ENCODE peak calls at places on chromosomes 2 and 18, in six cellular contexts. D is sigmoid colon; M is CD8-positive, alpha-beta memory T cell; B is stimulated activated CD4-positive, alpha-beta T cell treated with anti-CD3 and anti-CD28 coated beads, Interleukin-12 subunit alpha, Interleukin-12 subunit beta, amount 100 ng/mL, for 4 hours; C is foreskin melanocyte; R is HTR-8/SVneo. S is an unnamed sample.

GRCh38 chr2:220513573-220514288 is 886.3 kb downstream of the SLC4A3 start:
- DNase-seq in D (no peak), M (no peak), B (no peak), C (no peak), R (no peak), S (no peak)

GRCh38 chr2:68824831-68825230 is 46.4 kb downstream of the BMP10 start:
- DNase-seq in D (no peak), M (no peak), B (no peak), C (no peak), R (no peak), S (no peak)

GRCh38 chr2:37874470-37874869 is 50.6 kb upstream of the RMDN2 start:
- DNase-seq in D (no peak), M (no peak), B (no peak), C (no peak), R (no peak), S (no peak)

GRCh38 chr2:146997945-146998344 is 846.9 kb upstream of the ACVR2A start:
- DNase-seq in D (no peak), M (no peak), B (no peak), C (no peak), R (no peak), S (no peak)

GRCh38 chr2:46441838-46442712 is 37.3 kb upstream of the TMEM247 start:
- DNase-seq in D (no peak), M (no peak), B (no peak), C (no peak), R (no peak), S (no peak)

GRCh38 chr18:13444430-13445240 is 226.1 kb downstream of the LDLRAD4 start:
- DNase-seq in D (peak), M (no peak), B (no peak), C (no peak), R (no peak), S (no peak)

GRCh38 chr2:97936199-97936598 is 59.5 kb downstream of the TMEM131 start:
- DNase-seq in D (no peak), M (no peak), B (no peak), C (no peak), R (no peak), S (no peak)

GRCh38 chr2:71452565-71452964 is 796 bp upstream of the DYSF start:
- DNase-seq in D (no peak), M (no peak), B (no peak), C (no peak), R (peak), S (peak)

S was measured in trophoblast cell.